ENCODE peak calls at places on chromosomes 4 and X, in four cellular contexts. S, B, C and M are unnamed samples.

GRCh38 chr4:81827568-81828202 is 356.0 kb upstream of the RASGEF1B start:
- DNase-seq in S (no peak), B (no peak), C (no peak), M (no peak)

GRCh38 chr4:113077611-113078010 is 28.2 kb downstream of the ANK2 start:
- DNase-seq in S (no peak), B (no peak), C (no peak), M (no peak)

GRCh38 chr4:55947912-55948725 is 626 bp upstream of the CEP135 start:
- DNase-seq in S (peak), B (peak), C (peak), M (peak)

GRCh38 chrX:134676440-134676839 is 18.2 kb upstream of the PLAC1 start:
- DNase-seq in S (no peak), B (no peak), C (no peak), M (no peak)

GRCh38 chr4:105155426-105155825 is 8.8 kb downstream of the TET2 start:
- DNase-seq in S (no peak), B (no peak), C (no peak), M (no peak)

GRCh38 chr4:16745009-16745408 is 153.4 kb downstream of the LDB2 start:
- DNase-seq in S (no peak), B (no peak), C (no peak), M (no peak)

GRCh38 chrX:115047181-115047580 is 29.8 kb upstream of the IL13RA2 start:
- DNase-seq in S (no peak), B (no peak), C (no peak), M (no peak)

GRCh38 chrX:23993012-23993633 is 33.9 kb downstream of the KLHL15 start:
- DNase-seq in S (no peak), B (no peak), C (no peak), M (no peak)

GRCh38 chrX:37347420-37347819 is 1.7 kb upstream of the PRRG1 start:
- DNase-seq in S (peak), B (no peak), C (no peak), M (no peak)

GRCh38 chrX:19585370-19586082 is 70.2 kb upstream of the MAP3K15 start:
- DNase-seq in S (no peak), B (no peak), C (no peak), M (no peak)

GRCh38 chrX:101265869-101266428 is 25.2 kb downstream of the TAF7L start:
- DNase-seq in S (no peak), B (no peak), C (no peak), M (no peak)

GRCh38 chr4:16213107-16213506 is 13.2 kb downstream of the TAPT1 start:
- DNase-seq in S (no peak), B (no peak), C (no peak), M (no peak)

GRCh38 chrX:15854080-15854655 is 445 bp downstream of the AP1S2 start:
- DNase-seq in S (peak), B (no peak), C (peak), M (no peak)
- TF ChIP-seq CTCF in S (peak), B (no peak), C (peak), M (peak)

GRCh38 chr4:188171551-188171950 is 32.3 kb downstream of the TRIML1 start:
- DNase-seq in S (no peak), B (no peak), C (no peak), M (no peak)
- TF ChIP-seq TCF7L2 in S (no peak), B (no peak), C (no peak), M (no peak)

DNA sequence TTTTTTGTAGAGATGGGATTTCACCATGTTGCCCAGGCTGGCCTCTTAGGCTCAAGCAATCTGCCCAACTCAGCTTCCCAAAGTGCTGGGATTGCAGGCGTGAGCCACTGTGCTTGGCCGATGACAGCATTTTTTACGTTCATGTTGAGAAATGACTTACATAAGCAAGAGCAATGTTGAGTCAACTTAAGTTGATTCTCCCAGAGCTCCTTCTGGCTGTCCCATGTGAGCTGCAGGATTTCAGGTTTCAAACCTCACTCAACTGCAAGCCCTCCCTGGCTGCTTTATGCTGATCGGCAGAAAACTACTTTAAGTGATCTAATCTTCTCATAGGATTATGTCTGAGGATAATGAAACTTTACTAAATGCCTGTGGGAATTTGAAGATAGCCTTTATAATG is 86.8 kb downstream of the GC start:
- DNase-seq in S (no peak), B (no peak), C (no peak), M (no peak)
- TF ChIP-seq SIN3A in S (no peak), B (no peak), C (no peak), M (no peak)

DNA sequence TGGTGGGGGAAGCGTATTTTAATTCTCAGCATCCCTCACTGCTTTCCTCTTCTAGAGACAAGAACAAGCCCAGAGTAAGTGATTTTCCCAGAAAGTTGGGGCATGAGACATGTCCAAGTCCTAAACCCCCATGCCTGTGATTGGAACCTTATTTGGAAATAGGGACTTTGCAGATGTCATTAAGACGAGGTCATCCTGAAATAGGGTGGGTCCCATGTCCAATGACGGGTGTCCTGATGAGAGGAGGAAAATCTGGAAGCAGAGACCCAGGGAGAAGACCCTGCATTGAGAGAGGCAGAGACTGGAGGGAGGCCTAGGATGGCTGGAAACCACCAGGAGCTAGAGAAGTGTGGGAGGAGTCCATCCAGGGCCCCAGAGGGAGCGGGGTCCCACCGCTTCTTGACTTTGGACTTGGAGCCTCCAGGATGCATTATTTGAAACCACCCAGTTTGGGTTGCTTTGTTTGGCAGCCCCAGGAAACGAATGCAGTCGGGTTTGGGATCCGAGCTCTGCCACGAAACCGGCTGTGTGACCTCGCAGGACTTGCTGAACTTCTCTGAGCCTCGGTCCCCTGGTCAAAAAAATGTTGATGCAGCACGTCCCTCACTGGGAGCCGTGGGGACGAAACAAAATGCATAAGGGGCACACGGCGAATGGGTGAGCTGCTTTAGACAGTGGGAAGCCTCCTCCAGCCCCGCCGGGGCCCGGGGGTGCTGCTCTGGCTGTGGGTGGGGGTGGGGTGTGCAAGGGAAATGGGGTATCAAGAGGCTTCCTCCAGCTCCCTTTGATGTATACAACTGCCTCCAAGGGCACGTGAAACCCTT is 113.9 kb downstream of the CPZ start:
- DNase-seq in S (no peak), B (no peak), C (no peak), M (no peak)
- TF ChIP-seq CTCF in S (no peak), B (no peak), C (no peak), M (no peak)

GRCh38 chr4:827209-828081 is 1.5 kb upstream of the CPLX1 start:
- DNase-seq in S (no peak), B (no peak), C (no peak), M (no peak)
- TF ChIP-seq TCF7L2 in S (no peak), B (no peak), C (no peak), M (no peak)

GRCh38 chr4:159273841-159274240 is 171.0 kb downstream of the RAPGEF2 start:
- DNase-seq in S (no peak), B (no peak), C (no peak), M (no peak)

GRCh38 chr4:159269956-159270355 is 167.1 kb downstream of the RAPGEF2 start:
- DNase-seq in S (no peak), B (no peak), C (no peak), M (no peak)

GRCh38 chr4:159273126-159273438 is 170.2 kb downstream of the RAPGEF2 start:
- DNase-seq in S (peak), B (no peak), C (no peak), M (no peak)

GRCh38 chr4:159272341-159273125 is 169.7 kb downstream of the RAPGEF2 start:
- DNase-seq in S (no peak), B (no peak), C (no peak), M (no peak)

GRCh38 chr4:159271857-159272256 is 169.0 kb downstream of the RAPGEF2 start:
- DNase-seq in S (no peak), B (no peak), C (no peak), M (no peak)
- TF ChIP-seq SIN3A in S (no peak), B (no peak), C (no peak), M (no peak)

DNA sequence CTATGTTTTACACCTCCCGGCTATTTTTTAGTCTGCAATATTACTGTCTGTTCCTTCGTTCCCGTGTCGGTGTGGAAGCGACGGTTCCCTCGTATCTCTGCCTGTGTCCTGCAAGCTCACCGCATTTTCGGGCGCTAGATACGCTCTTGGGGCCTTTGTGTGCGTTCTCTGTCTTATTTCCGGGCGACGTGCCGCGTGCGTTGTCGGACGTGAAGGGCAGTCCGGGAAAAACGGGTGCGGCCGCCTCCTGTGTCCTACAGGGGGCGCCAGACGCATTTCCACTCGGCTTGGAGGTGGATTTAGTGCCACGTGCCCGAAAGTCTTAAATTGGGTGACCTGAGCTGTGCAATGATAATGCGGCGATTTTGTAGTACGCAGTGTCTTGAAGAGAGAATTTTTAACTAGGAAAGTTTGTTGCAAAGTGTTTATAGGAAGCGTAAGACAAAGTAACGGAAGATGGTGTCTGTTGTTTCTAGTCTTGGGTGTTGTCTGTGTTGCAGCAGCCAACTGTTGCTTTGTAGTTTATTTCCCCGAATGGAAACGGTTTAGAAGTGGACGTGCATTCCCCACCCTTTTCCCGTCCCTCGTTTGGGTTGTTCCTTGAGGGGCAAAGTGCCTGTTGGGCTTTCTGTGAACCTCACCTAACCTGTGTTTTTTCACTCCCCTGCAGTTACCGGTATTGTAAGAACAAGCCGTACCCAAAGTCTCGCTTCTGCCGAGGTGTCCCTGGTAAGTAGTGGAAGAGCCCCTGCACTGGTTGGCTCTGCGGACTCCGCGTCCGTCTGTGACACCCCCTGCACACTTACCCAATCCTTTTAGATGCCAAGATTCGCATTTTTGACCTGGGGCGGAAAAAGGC is 720 bp downstream of the RPL10 start:
- DNase-seq in S (peak), B (no peak), C (peak), M (no peak)
- TF ChIP-seq CTCF in S (peak), B (no peak), C (peak), M (no peak)

GRCh38 chrX:151806967-151807540 is 72.5 kb downstream of the CNGA2 start:
- DNase-seq in S (no peak), B (no peak), C (no peak), M (no peak)
- TF ChIP-seq TCF7L2 in S (no peak), B (no peak), C (no peak), M (no peak)

GRCh38 chr4:88219099-88219498 is 60.7 kb upstream of the ABCG2 start:
- DNase-seq in S (peak), B (peak), C (peak), M (peak)
- TF ChIP-seq SIN3A in S (no peak), B (no peak), C (no peak), M (no peak)